ENCODE peak calls at places on chromosomes 12 and 14, in six cellular contexts. J is neuronal stem cell, W is H9, X is IMR-90, V is H1, R is mesenchymal stem cell. Z is an unnamed sample.

GRCh38 chr12:94025730-94026129 is 122.6 kb upstream of the PLXNC1 start:
- DNase-seq in J (no peak), W (no peak), X (no peak), V (no peak), R (no peak), Z (no peak)

GRCh38 chr14:105014631-105015030 is 6.3 kb downstream of the CDCA4 start:
- DNase-seq in J (no peak), W (no peak), X (no peak), V (no peak), R (no peak), Z (no peak)

GRCh38 chr12:89762498-89763170 is 54.0 kb upstream of the ATP2B1 start:
- DNase-seq in J (no peak), W (no peak), X (no peak), V (no peak), R (no peak), Z (no peak)

GRCh38 chr12:107179883-107180282 is 86.5 kb upstream of the CRY1 start:
- DNase-seq in J (no peak), W (no peak), X (no peak), V (no peak), R (no peak), Z (peak; percentile 9)

GRCh38 chr12:13661005-13661887 is 320.2 kb downstream of the GRIN2B start:
- DNase-seq in J (peak; percentile 51), W (peak; percentile 71), X (peak; percentile 47), V (peak; percentile 63), R (peak; percentile 2), Z (peak; percentile 74)

GRCh38 chr14:32576088-32576795 is 247.1 kb downstream of the AKAP6 start:
- DNase-seq in J (peak; percentile 49), W (peak; percentile 28), X (peak; percentile 59), V (no peak), R (peak; percentile 69), Z (peak; percentile 50)

GRCh38 chr12:106284294-106285105 is 18.0 kb upstream of the TCP11L2 start:
- DNase-seq in J (no peak), W (no peak), X (no peak), V (no peak), R (no peak), Z (no peak)

GRCh38 chr12:93894391-93895095 is 217.4 kb downstream of the CRADD start:
- DNase-seq in J (no peak), W (no peak), X (peak; percentile 52), V (peak; percentile 37), R (no peak), Z (no peak)

GRCh38 chr12:65685514-65685913 is 138.8 kb upstream of the HMGA2 start:
- DNase-seq in J (no peak), W (no peak), X (peak; percentile 43), V (no peak), R (peak; percentile 40), Z (peak; percentile 59)

GRCh38 chr12:65798903-65799302 is 25.4 kb upstream of the HMGA2 start:
- DNase-seq in J (no peak), W (peak; percentile 63), X (no peak), V (no peak), R (no peak), Z (peak; percentile 32)

GRCh38 chr12:105698047-105698446 is 367.6 kb downstream of the C12orf75 start:
- DNase-seq in J (no peak), W (no peak), X (no peak), V (no peak), R (peak; percentile 11), Z (peak; percentile 72)

GRCh38 chr12:123242083-123242904 is 9.1 kb downstream of the MTRFR start:
- DNase-seq in J (no peak), W (no peak), X (peak; percentile 10), V (no peak), R (no peak), Z (no peak)

GRCh38 chr12:79689041-79689476 is 1.7 kb downstream of the PAWR start:
- DNase-seq in J (no peak), W (no peak), X (no peak), V (no peak), R (no peak), Z (peak; percentile 33)

GRCh38 chr14:32013083-32013482 is 64.0 kb upstream of the ARHGAP5 start:
- DNase-seq in J (no peak), W (peak; percentile 53), X (no peak), V (no peak), R (no peak), Z (peak; percentile 73)

GRCh38 chr12:124388679-124389536 is 94.0 kb downstream of the RFLNA start:
- DNase-seq in J (peak; percentile 62), W (peak; percentile 84), X (peak; percentile 85), V (peak; percentile 76), R (peak; percentile 92), Z (peak; percentile 92)
- H3K79me1 ChIP-seq in J (peaks cover 23% of the 10 kb centered on the region), W (no peaks in the 10 kb centered on the region), X (peaks cover 20% of the 10 kb centered on the region), V (no peaks in the 10 kb centered on the region), R (no peaks in the 10 kb centered on the region), Z (peaks cover 3% of the 10 kb centered on the region)

GRCh38 chr14:21475767-21476525 is 813 bp downstream of the RAB2B start:
- DNase-seq in J (no peak), W (no peak), X (no peak), V (no peak), R (no peak), Z (no peak)

GRCh38 chr14:21476925-21477681 is at the start of the genes RAB2B and TOX4:
- DNase-seq in J (peak; percentile 98), W (peak; percentile 99), X (peak; percentile 99), V (peak; percentile 96), R (peak; percentile 99), Z (peak; percentile 100)

DNA sequence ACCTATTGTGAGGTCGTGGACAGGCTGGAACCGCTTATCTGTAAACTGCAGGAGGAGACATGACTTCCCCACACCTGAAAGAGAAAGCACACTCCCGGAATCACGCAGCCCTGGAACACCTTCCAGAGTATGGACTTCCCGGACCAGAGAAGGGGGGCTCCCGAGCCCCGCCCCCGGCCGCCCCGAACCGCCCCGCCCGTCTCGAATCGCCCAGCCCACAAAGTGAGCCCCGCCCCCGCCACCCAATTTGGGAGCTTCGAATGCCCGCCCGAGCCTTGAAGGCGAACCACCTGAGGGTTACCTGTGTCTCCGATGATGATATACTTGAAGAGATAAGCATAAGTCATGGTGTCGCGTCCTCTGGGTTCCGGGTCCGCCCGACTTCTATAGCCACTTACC is 234 bp downstream of the RAB2B start:
- DNase-seq in J (no peak), W (no peak), X (no peak), V (no peak), R (peak; percentile 84), Z (no peak)
- H4K8ac ChIP-seq in J (no peak overlapping the region), W (no peak overlapping the region), X (peak overlapping the region; percentile 87), V (no peak overlapping the region), R (peak overlapping the region; percentile 72), Z (no peak overlapping the region)

DNA sequence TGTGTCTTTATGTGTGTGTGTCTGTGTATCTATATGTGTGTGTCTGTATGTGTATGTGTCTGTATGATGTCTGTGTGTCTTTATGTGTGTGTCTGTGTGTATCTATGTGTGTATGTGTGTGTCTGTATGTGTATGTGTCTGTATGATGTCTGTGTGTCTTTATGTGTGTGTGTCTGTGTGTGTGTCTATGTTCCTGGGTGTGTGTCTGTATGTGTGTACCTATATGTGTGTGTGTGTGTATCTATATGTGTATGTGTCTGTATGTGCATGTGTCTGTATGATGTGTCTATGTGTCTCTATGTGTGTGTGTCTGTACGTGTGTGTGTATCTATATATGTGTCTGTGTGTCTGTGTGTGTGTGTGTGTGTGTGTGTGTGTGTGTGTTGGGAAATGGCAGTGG is 19.0 kb upstream of the CD9 start:
- DNase-seq in J (no peak), W (no peak), X (no peak), V (no peak), R (no peak), Z (no peak)
- H2AK5ac ChIP-seq in J (no peak overlapping the region), W (no peak overlapping the region), X (peak overlapping the region; percentile 100), V (no peak overlapping the region), R (no peak overlapping the region), Z (no peak overlapping the region)

GRCh38 chr14:65238456-65238855 is 136.1 kb upstream of the MAX start:
- DNase-seq in J (no peak), W (no peak), X (peak; percentile 82), V (no peak), R (peak; percentile 81), Z (peak; percentile 82)
- H3K79me1 ChIP-seq in J (no peaks in the 10 kb centered on the region), W (no peaks in the 10 kb centered on the region), X (no peaks in the 10 kb centered on the region), V (no peaks in the 10 kb centered on the region), R (no peaks in the 10 kb centered on the region), Z (no peaks in the 10 kb centered on the region)

GRCh38 chr12:49024543-49024942 is 6.0 kb upstream of the PRKAG1 start:
- DNase-seq in J (no peak), W (no peak), X (no peak), V (no peak), R (no peak), Z (no peak)
- H4K8ac ChIP-seq in J (no peak overlapping the region), W (no peak overlapping the region), X (no peak overlapping the region), V (no peak overlapping the region), R (no peak overlapping the region), Z (no peak overlapping the region)

GRCh38 chr14:51487848-51488247 is 163.9 kb upstream of the FRMD6 start:
- DNase-seq in J (no peak), W (no peak), X (no peak), V (no peak), R (no peak), Z (no peak)
- H2AK5ac ChIP-seq in J (no peak overlapping the region), W (no peak overlapping the region), X (no peak overlapping the region), V (no peak overlapping the region), R (no peak overlapping the region), Z (no peak overlapping the region)